ENCODE peak calls at places on chromosomes 7 and 10, in eight cellular contexts. Q is EL; D is GM19239; H is occipital lobe; E is kidney glomerular epithelial cell; Z is SHP77 treated with DMSO at 0.1 percent for 48 hours; P is sigmoid colon; B is CD8-positive, alpha-beta T cell. V is an unnamed sample.

GRCh38 chr7:74059681-74060588 is 23.7 kb upstream of the LIMK1 start:
- DNase-seq in B (no peak), H (no peak), D (no peak), Z (no peak), P (no peak), Q (no peak), E (no peak), V (no peak)

GRCh38 chr7:100773491-100773890 is 40.1 kb downstream of the ZAN start:
- DNase-seq in Q (no peak), D (no peak), B (no peak), E (no peak), P (no peak), H (no peak), Z (no peak), V (no peak)

GRCh38 chr10:79445708-79446450 is 455 bp upstream of the ZCCHC24 start:
- DNase-seq in D (peak; percentile 97), P (peak; percentile 99), Z (peak; percentile 37), E (peak; percentile 96), H (peak; percentile 96), B (peak; percentile 90), Q (peak; percentile 99), V (peak; percentile 96)

GRCh38 chr7:120452665-120453064 is 179.7 kb downstream of the KCND2 start:
- DNase-seq in B (no peak), H (no peak), Z (no peak), D (no peak), E (no peak), Q (no peak), P (no peak), V (no peak)

GRCh38 chr10:63320683-63321082 is 145.1 kb downstream of the JMJD1C start:
- DNase-seq in B (no peak), H (no peak), Z (no peak), D (no peak), Q (no peak), E (no peak), P (no peak), V (no peak)

GRCh38 chr10:60910543-60910942 is 33.4 kb downstream of the RHOBTB1 start:
- DNase-seq in H (no peak), E (no peak), Z (no peak), P (no peak), Q (no peak), D (no peak), B (no peak), V (no peak)

GRCh38 chr10:4241724-4242345 is 456.8 kb upstream of the KLF6 start:
- DNase-seq in H (no peak), P (no peak), D (no peak), Q (peak; percentile 94), E (peak; percentile 95), Z (no peak), B (no peak), V (no peak)

GRCh38 chr7:2926120-2926897 is 82.2 kb upstream of the GNA12 start:
- DNase-seq in B (no peak), P (peak; percentile 44), Z (no peak), H (no peak), Q (no peak), D (no peak), E (no peak), V (no peak)

GRCh38 chr7:143396625-143397556 is 11.8 kb downstream of the EPHA1 start:
- DNase-seq in H (no peak), B (no peak), Q (peak; percentile 59), Z (no peak), P (peak; percentile 65), E (no peak), D (no peak), V (no peak)

GRCh38 chr10:129643266-129643665 is 176.2 kb downstream of the MGMT start:
- DNase-seq in H (no peak), Z (no peak), E (no peak), B (no peak), P (no peak), Q (no peak), D (no peak), V (no peak)

GRCh38 chr10:21364196-21365114 is 161.0 kb downstream of the SKIDA1 start:
- DNase-seq in Q (peak; percentile 97), B (no peak), H (peak; percentile 1), D (no peak), P (no peak), Z (no peak), E (peak; percentile 70), V (no peak)

GRCh38 chr10:96257944-96258343 is 13.4 kb downstream of the BLNK start:
- DNase-seq in E (no peak), B (no peak), P (no peak), Q (no peak), H (no peak), D (no peak), Z (no peak), V (no peak)

GRCh38 chr7:128831994-128832879 is 2.0 kb downstream of the FLNC start:
- DNase-seq in E (no peak), B (no peak), Z (no peak), Q (peak; percentile 56), H (no peak), D (no peak), P (peak; percentile 84), V (no peak)

GRCh38 chr10:3787816-3788215 is 2.8 kb upstream of the KLF6 start:
- DNase-seq in P (no peak), D (no peak), E (no peak), Z (no peak), H (no peak), Q (no peak), B (no peak), V (no peak)

GRCh38 chr10:16816142-16816541 is 1.1 kb downstream of the RSU1 start:
- DNase-seq in P (no peak), D (no peak), E (no peak), H (no peak), Q (peak; percentile 8), Z (no peak), B (no peak), V (no peak)

GRCh38 chr7:155804897-155805825 is 7.1 kb downstream of the SHH start:
- DNase-seq in E (peak; percentile 14), H (no peak), P (no peak), B (peak; percentile 6), Z (no peak), Q (peak; percentile 60), D (peak; percentile 89), V (no peak)

GRCh38 chr7:128783143-128783799 is 7.7 kb upstream of the OPN1SW start:
- DNase-seq in E (peak; percentile 26), Z (peak; percentile 16), B (no peak), H (peak; percentile 51), Q (peak; percentile 75), P (peak; percentile 93), D (no peak), V (no peak)

GRCh38 chr7:30502470-30503251 is 2.0 kb downstream of the GGCT start:
- DNase-seq in D (no peak), Z (no peak), B (no peak), H (no peak), Q (no peak), P (no peak), E (no peak), V (no peak)

GRCh38 chr10:103276941-103277712 is at the start of gene INA:
- DNase-seq in Q (peak; percentile 40), B (no peak), D (peak; percentile 46), H (peak; percentile 52), Z (peak; percentile 55), P (no peak), E (peak; percentile 46), V (no peak)

GRCh38 chr10:26213157-26213780 is 3.3 kb upstream of the GAD2 start:
- DNase-seq in B (no peak), Z (no peak), D (no peak), P (no peak), Q (no peak), H (no peak), E (no peak), V (no peak)

GRCh38 chr10:6228010-6228511 is 25.3 kb downstream of the PFKFB3 start:
- DNase-seq in B (no peak), E (peak; percentile 88), P (no peak), Q (peak; percentile 65), D (no peak), H (peak; percentile 35), Z (no peak), V (no peak)

GRCh38 chr10:100346765-100347567 is at the start of gene SCD:
- DNase-seq in B (peak; percentile 46), Z (peak; percentile 85), P (peak; percentile 85), E (peak; percentile 68), D (peak; percentile 90), H (peak; percentile 93), Q (peak; percentile 95), V (peak; percentile 72)

GRCh38 chr7:146701166-146701565 is 584.6 kb downstream of the CNTNAP2 start:
- DNase-seq in H (no peak), Q (no peak), E (no peak), B (no peak), Z (peak; percentile 89), P (no peak), D (no peak), V (no peak)

GRCh38 chr7:132393789-132394261 is 182.4 kb downstream of the PLXNA4 start:
- DNase-seq in E (no peak), P (peak; percentile 84), Z (no peak), D (no peak), B (no peak), Q (no peak), H (no peak), V (no peak)

GRCh38 chr10:14089556-14090297 is 241.0 kb downstream of the FRMD4A start:
- DNase-seq in E (no peak), D (no peak), Z (no peak), Q (no peak), H (peak; percentile 18), P (no peak), B (no peak), V (no peak)

GRCh38 chr10:86313621-86314041 is 53.0 kb downstream of the GRID1 start:
- DNase-seq in H (peak; percentile 21), D (no peak), P (peak; percentile 40), Z (no peak), Q (no peak), E (no peak), B (no peak), V (no peak)

GRCh38 chr10:6140965-6141295 is 52.1 kb downstream of the RBM17 start:
- DNase-seq in Z (no peak), P (no peak), B (no peak), H (no peak), D (no peak), E (no peak), Q (no peak), V (no peak)

GRCh38 chr10:29448125-29448524 is 159.3 kb downstream of the LYZL1 start:
- DNase-seq in B (no peak), E (no peak), Z (no peak), H (no peak), P (no peak), Q (no peak), D (no peak), V (no peak)

GRCh38 chr7:17298840-17299476 is 506 bp downstream of the AHR start:
- DNase-seq in D (no peak), H (peak; percentile 19), Z (no peak), E (no peak), P (peak; percentile 78), Q (peak; percentile 58), B (peak; percentile 34), V (peak; percentile 64)

GRCh38 chr10:113199459-113199858 is 249.4 kb downstream of the TCF7L2 start:
- DNase-seq in B (no peak), E (peak; percentile 5), P (no peak), Q (peak; percentile 79), Z (no peak), D (no peak), H (no peak), V (no peak)